ENCODE peak calls at places on chromosome 13, in nine cellular contexts. V, W, X, H, O, F, D, R and K are unnamed samples.

GRCh38 chr13:114062754-114063153 is 69.7 kb downstream of the RASA3 start:
- DNase-seq in D (no peak), V (no peak), F (no peak), O (no peak), W (no peak), R (no peak), X (no peak), H (no peak), K (no peak)

GRCh38 chr13:42524487-42525034 is 49.4 kb upstream of the TNFSF11 start:
- DNase-seq in O (no peak), V (no peak), X (no peak), R (no peak), W (no peak), D (no peak), H (no peak), F (no peak), K (no peak)

GRCh38 chr13:106651442-106651841 is 83.5 kb upstream of the ARGLU1 start:
- DNase-seq in H (no peak), O (no peak), R (no peak), F (no peak), X (no peak), V (no peak), W (no peak), D (no peak), K (no peak)

GRCh38 chr13:45521292-45521691 is 56.6 kb downstream of the COG3 start:
- DNase-seq in V (no peak), X (no peak), R (no peak), O (no peak), W (no peak), F (no peak), H (peak), D (no peak), K (no peak)

GRCh38 chr13:31896427-31896826 is 135.1 kb upstream of the FRY start:
- DNase-seq in F (no peak), D (no peak), O (no peak), W (no peak), X (peak), V (peak), H (no peak), R (no peak), K (peak)

GRCh38 chr13:20609145-20609544 is 42.2 kb downstream of the IFT88 start:
- DNase-seq in O (no peak), D (no peak), H (peak), W (no peak), X (no peak), R (no peak), F (no peak), V (peak), K (no peak)

GRCh38 chr13:112767506-112768471 is 78.0 kb downstream of the ATP11A start:
- DNase-seq in W (no peak), D (no peak), V (no peak), R (no peak), H (no peak), X (peak), O (no peak), F (no peak), K (no peak)

GRCh38 chr13:103289661-103290060 is 223.4 kb upstream of the SLC10A2 start:
- DNase-seq in V (no peak), X (no peak), W (no peak), D (no peak), F (no peak), R (no peak), H (no peak), O (no peak), K (no peak)

GRCh38 chr13:81602236-81602635 is 1261.3 kb upstream of the SPRY2 start:
- DNase-seq in O (no peak), X (no peak), V (no peak), D (no peak), F (no peak), H (no peak), W (no peak), R (no peak), K (no peak)

GRCh38 chr13:46053162-46054012 is 841 bp upstream of the ZC3H13 start:
- DNase-seq in O (no peak), H (no peak), X (no peak), D (no peak), W (no peak), F (no peak), R (no peak), V (no peak), K (no peak)

GRCh38 chr13:67225252-67226159 is 4.6 kb downstream of the PCDH9 start:
- DNase-seq in V (no peak), W (no peak), X (no peak), F (no peak), R (no peak), H (no peak), O (no peak), D (no peak), K (no peak)

GRCh38 chr13:112942689-112943308 is 26.2 kb upstream of the MCF2L start:
- DNase-seq in W (peak), R (peak), F (peak), D (peak), H (peak), O (peak), V (peak), X (peak), K (peak)

GRCh38 chr13:95335667-95336066 is 34.4 kb upstream of the ABCC4 start:
- DNase-seq in V (no peak), F (no peak), W (no peak), H (peak), X (no peak), R (no peak), D (no peak), O (no peak), K (no peak)

GRCh38 chr13:79723462-79724116 is 242.6 kb downstream of the NDFIP2 start:
- DNase-seq in O (no peak), X (no peak), F (no peak), R (no peak), D (no peak), W (no peak), V (no peak), H (no peak), K (peak)

GRCh38 chr13:75445717-75446529 is 36.0 kb downstream of the TBC1D4 start:
- DNase-seq in F (no peak), O (no peak), X (no peak), H (no peak), V (no peak), D (no peak), R (no peak), W (no peak), K (no peak)

GRCh38 chr13:72567566-72567965 is 159.9 kb downstream of the MZT1 start:
- DNase-seq in D (no peak), F (no peak), R (no peak), O (no peak), W (no peak), X (no peak), H (no peak), V (no peak), K (no peak)

GRCh38 chr13:74444161-74444571 is 310.0 kb upstream of the KLF12 start:
- DNase-seq in F (no peak), D (no peak), V (no peak), W (no peak), O (no peak), H (peak), R (no peak), X (no peak), K (no peak)

GRCh38 chr13:30033681-30034447 is 183.4 kb upstream of the UBL3 start:
- DNase-seq in O (no peak), R (no peak), W (no peak), F (no peak), V (peak), H (peak), X (no peak), D (no peak), K (peak)

GRCh38 chr13:75739244-75739868 is 103.2 kb downstream of the LMO7 start:
- DNase-seq in O (no peak), V (no peak), W (no peak), X (no peak), H (no peak), D (no peak), F (no peak), R (no peak), K (no peak)

GRCh38 chr13:109700176-109700575 is 86.2 kb downstream of the IRS2 start:
- DNase-seq in F (no peak), W (peak), O (peak), R (no peak), X (no peak), H (peak), V (peak), D (no peak), K (peak)

GRCh38 chr13:20924758-20925394 is 22.3 kb upstream of the XPO4 start:
- DNase-seq in O (peak), D (no peak), H (peak), X (peak), W (peak), R (peak), F (no peak), V (peak), K (peak)

GRCh38 chr13:85864963-85865530 is 65.8 kb upstream of the SLITRK6 start:
- DNase-seq in H (peak), R (no peak), F (no peak), V (peak), D (no peak), O (no peak), X (no peak), W (no peak), K (peak)

GRCh38 chr13:25764378-25764777 is 287.4 kb downstream of the SHISA2 start:
- DNase-seq in X (no peak), W (no peak), D (no peak), R (no peak), H (no peak), V (no peak), F (no peak), O (no peak), K (no peak)

GRCh38 chr13:80551650-80552497 is 210.9 kb upstream of the SPRY2 start:
- DNase-seq in O (no peak), D (no peak), R (no peak), X (no peak), V (no peak), W (no peak), H (peak), F (no peak), K (no peak)

GRCh38 chr13:97727991-97728390 is 225.5 kb upstream of the IPO5 start:
- DNase-seq in H (no peak), R (no peak), F (no peak), D (no peak), V (no peak), O (no peak), X (no peak), W (no peak), K (no peak)

GRCh38 chr13:93776936-93777335 is 550.3 kb downstream of the GPC6 start:
- DNase-seq in W (no peak), H (peak), V (peak), F (no peak), X (no peak), R (no peak), D (no peak), O (no peak), K (no peak)

GRCh38 chr13:27634231-27634630 is 12.5 kb downstream of the POLR1D start:
- DNase-seq in V (no peak), R (no peak), D (no peak), W (no peak), O (peak), X (no peak), F (no peak), H (peak), K (no peak)

GRCh38 chr13:111512707-111513106 is 192.3 kb downstream of the TEX29 start:
- DNase-seq in F (no peak), O (no peak), H (no peak), V (no peak), X (no peak), D (no peak), R (no peak), W (no peak), K (no peak)

GRCh38 chr13:100088648-100089601 is at the start of gene PCCA:
- DNase-seq in O (peak), V (peak), W (peak), D (peak), H (peak), R (peak), F (peak), X (peak), K (peak)

GRCh38 chr13:60066206-60066605 is 97.5 kb downstream of the DIAPH3 start:
- DNase-seq in O (no peak), R (no peak), F (no peak), H (no peak), X (no peak), V (no peak), D (no peak), W (no peak), K (no peak)